ENCODE peak calls at places on chromosomes 12 and 14, in four cellular contexts. T is left ventricle myocardium inferior, Y is NCI-H460, Z is small intestine. U is an unnamed sample.

GRCh38 chr14:52067873-52068740 is 752 bp downstream of the NID2 start:
- DNase-seq in T (peak; percentile 44), Y (no peak), Z (no peak), U (no peak)

GRCh38 chr12:46814143-46814542 is 11.7 kb downstream of the SLC38A4 start:
- DNase-seq in T (no peak), Y (no peak), Z (no peak), U (no peak)

GRCh38 chr12:53645191-53645590 is 19.0 kb upstream of the ATF7 start:
- DNase-seq in T (no peak), Y (no peak), Z (no peak), U (no peak)

GRCh38 chr12:103673891-103674375 is 86.9 kb downstream of the STAB2 start:
- DNase-seq in T (no peak), Y (no peak), Z (peak; percentile 97), U (no peak)

GRCh38 chr12:113347-113746 is 46.8 kb downstream of the IQSEC3 start:
- DNase-seq in T (no peak), Y (no peak), Z (no peak), U (no peak)

GRCh38 chr12:122079038-122079531 is 529 bp downstream of the MLXIP start:
- DNase-seq in T (no peak), Y (no peak), Z (no peak), U (no peak)

GRCh38 chr14:92323031-92323915 is at the start of gene SLC24A4:
- DNase-seq in T (no peak), Y (no peak), Z (no peak), U (no peak)

GRCh38 chr12:6049587-6049986 is 74.9 kb downstream of the VWF start:
- DNase-seq in T (no peak), Y (no peak), Z (peak; percentile 25), U (no peak)

GRCh38 chr14:51644215-51644969 is 7.3 kb upstream of the FRMD6 start:
- DNase-seq in T (no peak), Y (no peak), Z (no peak), U (no peak)

GRCh38 chr12:50589650-50590435 is 85.1 kb downstream of the DIP2B start:
- DNase-seq in T (no peak), Y (no peak), Z (no peak), U (no peak)

GRCh38 chr12:55847033-55847432 is 4.3 kb upstream of the MMP19 start:
- DNase-seq in T (no peak), Y (no peak), Z (no peak), U (no peak)

GRCh38 chr12:6444031-6444430 is 724 bp upstream of the CD27 start:
- DNase-seq in T (no peak), Y (no peak), Z (no peak), U (no peak)

GRCh38 chr12:111482464-111482863 is 76.7 kb downstream of the SH2B3 start:
- DNase-seq in T (no peak), Y (no peak), Z (no peak), U (no peak)

GRCh38 chr12:115481141-115481540 is 796.4 kb downstream of the MED13L start:
- DNase-seq in T (no peak), Y (no peak), Z (peak; percentile 35), U (no peak)

GRCh38 chr12:111753144-111753881 is 13.4 kb upstream of the ALDH2 start:
- DNase-seq in T (peak; percentile 61), Y (peak; percentile 16), Z (peak; percentile 74), U (peak; percentile 21)

GRCh38 chr14:73455294-73455693 is 3.1 kb downstream of the NUMB start:
- DNase-seq in T (no peak), Y (no peak), Z (no peak), U (no peak)

GRCh38 chr12:5433081-5433839 is 1.4 kb downstream of the NTF3 start:
- DNase-seq in T (no peak), Y (no peak), Z (peak; percentile 49), U (no peak)